ENCODE peak calls at places on chromosomes 2 and 18, in eight cellular contexts. M is testis, E is spleen, L is ovary, J is IMR-90, C is adrenal gland, Q is heart left ventricle, S is endothelial cell of umbilical vein. X is an unnamed sample.

GRCh38 chr2:110172506-110172905 is 32.3 kb downstream of the NPHP1 start:
- DNase-seq in Q (no peak), C (no peak), J (no peak), E (no peak), S (no peak), M (no peak), L (no peak), X (no peak)

GRCh38 chr2:101770672-101771071 is 73.2 kb downstream of the MAP4K4 start:
- DNase-seq in M (no peak), S (peak; percentile 58), J (peak; percentile 62), E (no peak), C (no peak), Q (no peak), L (no peak), X (no peak)

GRCh38 chr2:98479959-98480524 is 35.4 kb downstream of the INPP4A start:
- DNase-seq in C (peak; percentile 91), J (peak; percentile 62), M (peak; percentile 83), L (peak; percentile 20), S (peak; percentile 89), E (peak; percentile 79), Q (peak; percentile 85), X (no peak)

GRCh38 chr2:218345491-218346176 is 11.0 kb upstream of the CATIP start:
- DNase-seq in L (no peak), E (no peak), M (no peak), C (no peak), S (no peak), Q (no peak), J (no peak), X (no peak)

GRCh38 chr18:62461591-62461990 is 61.2 kb upstream of the ZCCHC2 start:
- DNase-seq in L (no peak), E (no peak), Q (no peak), S (no peak), C (no peak), M (no peak), J (no peak), X (no peak)

GRCh38 chr2:158633261-158633660 is 161.9 kb upstream of the DAPL1 start:
- DNase-seq in S (no peak), C (no peak), J (no peak), Q (no peak), L (no peak), M (no peak), E (no peak), X (no peak)

GRCh38 chr2:32553829-32554432 is 73.9 kb upstream of the TTC27 start:
- DNase-seq in E (no peak), C (no peak), S (peak; percentile 63), J (peak; percentile 61), L (no peak), Q (no peak), M (no peak), X (no peak)

GRCh38 chr2:127991742-127992141 is 36.1 kb downstream of the SAP130 start:
- DNase-seq in Q (no peak), E (no peak), M (no peak), S (no peak), L (no peak), J (no peak), C (no peak), X (no peak)

GRCh38 chr2:190843874-190844699 is 36.5 kb upstream of the GLS start:
- DNase-seq in C (no peak), J (peak; percentile 69), E (no peak), L (no peak), Q (no peak), M (no peak), S (no peak), X (no peak)

GRCh38 chr2:45649855-45650806 is 1.3 kb upstream of the PRKCE start:
- DNase-seq in E (peak; percentile 93), Q (peak; percentile 91), S (peak; percentile 68), C (peak; percentile 87), J (peak; percentile 33), L (peak; percentile 72), M (peak; percentile 81), X (peak; percentile 61)

GRCh38 chr2:105502625-105503334 is 103.9 kb upstream of the FHL2 start:
- DNase-seq in E (no peak), C (no peak), L (no peak), J (no peak), M (no peak), S (no peak), Q (no peak), X (no peak)

GRCh38 chr2:63614448-63614968 is 25.7 kb downstream of the MDH1 start:
- DNase-seq in L (no peak), C (no peak), S (no peak), Q (no peak), E (no peak), J (peak; percentile 61), M (no peak), X (no peak)

GRCh38 chr18:40841473-40841872 is 1113.6 kb upstream of the PIK3C3 start:
- DNase-seq in C (no peak), M (no peak), S (no peak), L (no peak), Q (no peak), E (no peak), J (peak; percentile 74), X (no peak)

GRCh38 chr2:86001326-86001725 is 104.4 kb downstream of the POLR1A start:
- DNase-seq in Q (no peak), C (no peak), L (no peak), E (peak; percentile 23), S (no peak), M (no peak), J (no peak), X (no peak)

GRCh38 chr2:149564983-149565382 is 22.6 kb downstream of the MMADHC start:
- DNase-seq in M (no peak), C (no peak), Q (no peak), J (no peak), L (no peak), S (no peak), E (no peak), X (no peak)

GRCh38 chr2:149559341-149560068 is 28.1 kb downstream of the MMADHC start:
- DNase-seq in C (no peak), J (no peak), S (no peak), Q (no peak), E (no peak), M (no peak), L (no peak), X (no peak)

GRCh38 chr2:149561309-149561926 is 26.2 kb downstream of the MMADHC start:
- DNase-seq in J (peak; percentile 30), Q (no peak), L (no peak), E (no peak), S (peak; percentile 57), M (peak; percentile 28), C (no peak), X (no peak)

GRCh38 chr2:149566652-149567051 is 20.9 kb downstream of the MMADHC start:
- DNase-seq in E (no peak), Q (no peak), M (no peak), L (no peak), J (no peak), S (no peak), C (no peak), X (no peak)

DNA sequence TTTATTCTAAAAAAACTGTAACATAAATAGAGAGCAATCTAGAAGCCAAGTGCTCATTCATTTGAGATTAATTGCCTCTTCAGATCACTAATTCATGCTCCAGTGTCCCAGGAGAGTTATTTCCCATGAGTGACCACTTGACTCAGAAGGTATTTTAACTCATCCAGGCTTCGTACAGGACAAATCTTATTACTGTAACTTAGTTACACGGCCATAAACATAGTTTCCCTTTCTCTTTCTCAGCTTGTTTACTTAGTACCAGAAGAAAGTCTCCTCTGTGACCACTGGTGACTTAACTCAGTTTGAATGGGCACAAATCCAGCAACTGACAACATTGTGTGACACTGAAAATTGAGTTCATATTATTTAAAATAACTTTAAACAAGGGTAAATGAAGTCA is 25.3 kb downstream of the MMADHC start:
- DNase-seq in J (peak; percentile 59), Q (no peak), M (no peak), S (peak; percentile 39), L (no peak), C (no peak), E (no peak), X (no peak)
- H3K27ac ChIP-seq in J (no peak overlapping the region), Q (no peak overlapping the region), M (no peak overlapping the region), S (no peak overlapping the region), L (no peak overlapping the region), C (no peak overlapping the region), E (no peak overlapping the region), X (no peak overlapping the region)

GRCh38 chr2:7736646-7737305 is 819.6 kb downstream of the RNF144A start:
- DNase-seq in J (peak; percentile 30), Q (no peak), C (no peak), E (no peak), S (no peak), L (no peak), M (no peak), X (no peak)
- H3K27me3 ChIP-seq in J (no peaks in the 10 kb centered on the region), Q (no peaks in the 10 kb centered on the region), C (no peaks in the 10 kb centered on the region), E (no peaks in the 10 kb centered on the region), S (no peaks in the 10 kb centered on the region), L (no peaks in the 10 kb centered on the region), M (no peaks in the 10 kb centered on the region), X (no peaks in the 10 kb centered on the region)

DNA sequence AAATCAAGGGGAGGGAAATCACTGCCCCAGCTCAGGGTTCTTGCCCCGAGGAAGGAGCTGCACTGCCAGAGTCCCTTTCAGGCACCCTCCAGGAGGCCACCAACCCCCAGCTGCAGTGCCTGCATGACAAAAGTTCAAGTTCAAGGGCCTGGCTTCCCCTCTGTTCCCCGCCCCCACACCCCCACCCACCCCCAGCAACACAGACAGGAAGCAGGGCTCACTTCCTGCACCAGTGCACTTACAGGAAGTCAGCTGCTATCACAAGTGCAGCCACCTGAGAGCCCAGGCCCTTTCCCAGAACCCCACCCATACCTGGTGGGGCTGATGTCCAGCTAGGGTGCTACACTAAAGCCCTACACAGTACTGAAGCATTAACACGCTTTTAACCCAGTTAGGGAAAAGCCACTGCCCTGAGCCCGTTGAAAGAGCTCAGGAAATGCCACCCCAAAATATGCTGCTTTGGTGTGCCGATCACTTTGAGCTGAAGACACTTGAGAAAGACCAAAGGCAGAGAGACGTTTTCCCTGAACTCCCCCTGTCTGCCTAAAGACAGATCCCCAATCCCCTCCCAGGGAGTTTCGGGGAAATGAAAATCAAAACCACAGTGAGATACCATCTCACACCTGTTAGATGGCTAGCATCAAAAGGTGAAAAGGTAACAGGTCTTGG is 109.9 kb upstream of the CAB39 start:
- DNase-seq in C (no peak), E (peak; percentile 91), S (no peak), M (no peak), L (no peak), J (no peak), Q (no peak), X (no peak)
- TF ChIP-seq POLR2A in C (no peak), E (no peak), S (no peak), M (no peak), L (no peak), J (no peak), Q (no peak), X (no peak)

GRCh38 chr18:2881490-2882195 is 34.8 kb downstream of the EMILIN2 start:
- DNase-seq in C (no peak), L (peak; percentile 87), M (peak; percentile 67), E (no peak), J (peak; percentile 88), Q (peak; percentile 82), S (no peak), X (peak; percentile 35)

GRCh38 chr18:2883137-2883671 is 36.4 kb downstream of the EMILIN2 start:
- DNase-seq in Q (no peak), C (no peak), L (no peak), J (no peak), E (peak; percentile 84), M (no peak), S (no peak), X (no peak)

GRCh38 chr18:2880473-2880872 is 33.7 kb downstream of the EMILIN2 start:
- DNase-seq in L (no peak), S (no peak), C (no peak), E (no peak), J (no peak), M (no peak), Q (peak; percentile 49), X (no peak)

GRCh38 chr18:2881088-2881487 is 34.3 kb downstream of the EMILIN2 start:
- DNase-seq in Q (peak; percentile 53), S (no peak), J (peak; percentile 26), E (no peak), L (no peak), C (no peak), M (no peak), X (no peak)

GRCh38 chr18:2882201-2882600 is 35.4 kb downstream of the EMILIN2 start:
- DNase-seq in J (no peak), Q (no peak), L (no peak), M (no peak), S (no peak), C (no peak), E (no peak), X (no peak)
- H3K27ac ChIP-seq in J (no peak overlapping the region), Q (peak overlapping the region; percentile 62), L (peak overlapping the region; percentile 51), M (no peak overlapping the region), S (no peak overlapping the region), C (no peak overlapping the region), E (peak overlapping the region; percentile 48), X (peak overlapping the region; percentile 90)